ENCODE peak calls at places on chromosomes 16 and 17, in four cellular contexts. Q is fibroblast of lung, H is hepatocyte, I is neural progenitor cell. Z is an unnamed sample.
A peak's percentile ranks its signal among the peaks of the same experiment; 100 is the strongest.

GRCh38 chr17:2990396-2990795 is 73.0 kb downstream of the OR1D5 start:
- DNase-seq in Q (no peak), H (no peak), I (no peak), Z (no peak)

GRCh38 chr16:15857779-15858560 is 1.1 kb upstream of the MYH11 start:
- DNase-seq in Q (peak; percentile 42), H (peak; percentile 20), I (peak; percentile 73), Z (peak; percentile 9)

GRCh38 chr17:37358098-37358829 is 17.5 kb upstream of the C17orf78 start:
- DNase-seq in Q (peak; percentile 48), H (peak; percentile 80), I (peak; percentile 95), Z (peak; percentile 90)

GRCh38 chr17:42118545-42118944 is 2.6 kb downstream of the KAT2A start:
- DNase-seq in Q (peak; percentile 17), H (no peak), I (peak; percentile 44), Z (no peak)

GRCh38 chr16:87150359-87151280 is 166.6 kb downstream of the C16orf95 start:
- DNase-seq in Q (peak; percentile 17), H (no peak), I (no peak), Z (no peak)

GRCh38 chr16:74607310-74607966 is 524 bp upstream of the GLG1 start:
- DNase-seq in Q (no peak), H (no peak), I (no peak), Z (no peak)

GRCh38 chr17:78081551-78081950 is 47.0 kb downstream of the TMC6 start:
- DNase-seq in Q (no peak), H (no peak), I (no peak), Z (no peak)

GRCh38 chr16:84740596-84741071 is 40.8 kb downstream of the USP10 start:
- DNase-seq in Q (peak; percentile 31), H (no peak), I (no peak), Z (no peak)

GRCh38 chr17:42387663-42388380 is 420 bp downstream of the STAT3 start:
- DNase-seq in Q (peak; percentile 33), H (peak; percentile 39), I (peak; percentile 68), Z (no peak)

GRCh38 chr16:86661715-86662114 is 83.4 kb downstream of the FOXL1 start:
- DNase-seq in Q (no peak), H (no peak), I (no peak), Z (no peak)

GRCh38 chr16:89155184-89155679 is 16.3 kb upstream of the CDH15 start:
- DNase-seq in Q (peak; percentile 87), H (peak; percentile 67), I (no peak), Z (no peak)

GRCh38 chr17:69900829-69901228 is 174.2 kb upstream of the KCNJ16 start:
- DNase-seq in Q (no peak), H (no peak), I (no peak), Z (no peak)

GRCh38 chr16:20676268-20676828 is 21.1 kb downstream of the ACSM1 start:
- DNase-seq in Q (no peak), H (no peak), I (no peak), Z (no peak)
- H2AFZ ChIP-seq in Q (no peak overlapping the region), H (no peak overlapping the region), I (peak overlapping the region; percentile 36), Z (peak overlapping the region; percentile 76)

GRCh38 chr17:6575596-6575988 is 19.2 kb upstream of the PITPNM3 start:
- DNase-seq in Q (no peak), H (no peak), I (no peak), Z (no peak)
- H2AFZ ChIP-seq in Q (no peak overlapping the region), H (no peak overlapping the region), I (no peak overlapping the region), Z (peak overlapping the region; percentile 16)

DNA sequence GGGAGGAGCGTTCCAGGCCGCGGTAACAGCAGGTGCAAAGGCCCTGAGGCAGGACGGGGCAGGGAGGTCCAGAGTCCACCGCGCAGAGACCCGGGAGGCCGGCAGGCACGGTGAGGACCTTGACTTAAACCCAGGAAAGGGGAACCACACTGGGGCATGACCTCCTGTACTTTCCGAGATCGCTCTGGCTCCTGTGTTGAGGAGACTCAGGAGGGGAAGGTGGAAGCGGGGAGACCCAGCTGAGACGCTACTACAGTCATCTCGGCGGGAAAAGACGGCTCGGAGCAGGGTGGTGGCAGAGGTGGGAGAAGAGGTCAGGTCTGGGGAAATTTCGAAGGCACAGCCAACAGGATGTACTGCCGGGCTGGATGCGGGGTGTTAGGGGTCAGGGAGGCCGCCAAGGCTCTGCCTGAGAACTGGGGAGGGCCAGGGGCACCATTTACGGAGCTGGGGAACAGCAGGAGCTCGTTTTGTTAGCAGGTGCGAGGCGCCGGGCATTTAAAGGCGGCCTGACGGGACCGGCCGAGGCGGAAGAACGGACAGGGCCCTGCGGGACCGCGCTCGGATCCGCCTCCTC is 22.3 kb downstream of the NPTX1 start:
- DNase-seq in Q (peak; percentile 21), H (no peak), I (no peak), Z (no peak)
- H2AFZ ChIP-seq in Q (no peak overlapping the region), H (peak overlapping the region; percentile 65), I (no peak overlapping the region), Z (peak overlapping the region; percentile 97)

GRCh38 chr16:11673091-11674000 is 5.1 kb downstream of the SNN start:
- DNase-seq in Q (no peak), H (no peak), I (no peak), Z (no peak)

GRCh38 chr16:11675561-11676511 is 7.6 kb downstream of the SNN start:
- DNase-seq in Q (no peak), H (peak; percentile 85), I (no peak), Z (no peak)

GRCh38 chr16:11672206-11673090 is 4.2 kb downstream of the SNN start:
- DNase-seq in Q (no peak), H (no peak), I (no peak), Z (no peak)

GRCh38 chr16:11674818-11675560 is 6.7 kb downstream of the SNN start:
- DNase-seq in Q (peak; percentile 51), H (no peak), I (no peak), Z (no peak)

DNA sequence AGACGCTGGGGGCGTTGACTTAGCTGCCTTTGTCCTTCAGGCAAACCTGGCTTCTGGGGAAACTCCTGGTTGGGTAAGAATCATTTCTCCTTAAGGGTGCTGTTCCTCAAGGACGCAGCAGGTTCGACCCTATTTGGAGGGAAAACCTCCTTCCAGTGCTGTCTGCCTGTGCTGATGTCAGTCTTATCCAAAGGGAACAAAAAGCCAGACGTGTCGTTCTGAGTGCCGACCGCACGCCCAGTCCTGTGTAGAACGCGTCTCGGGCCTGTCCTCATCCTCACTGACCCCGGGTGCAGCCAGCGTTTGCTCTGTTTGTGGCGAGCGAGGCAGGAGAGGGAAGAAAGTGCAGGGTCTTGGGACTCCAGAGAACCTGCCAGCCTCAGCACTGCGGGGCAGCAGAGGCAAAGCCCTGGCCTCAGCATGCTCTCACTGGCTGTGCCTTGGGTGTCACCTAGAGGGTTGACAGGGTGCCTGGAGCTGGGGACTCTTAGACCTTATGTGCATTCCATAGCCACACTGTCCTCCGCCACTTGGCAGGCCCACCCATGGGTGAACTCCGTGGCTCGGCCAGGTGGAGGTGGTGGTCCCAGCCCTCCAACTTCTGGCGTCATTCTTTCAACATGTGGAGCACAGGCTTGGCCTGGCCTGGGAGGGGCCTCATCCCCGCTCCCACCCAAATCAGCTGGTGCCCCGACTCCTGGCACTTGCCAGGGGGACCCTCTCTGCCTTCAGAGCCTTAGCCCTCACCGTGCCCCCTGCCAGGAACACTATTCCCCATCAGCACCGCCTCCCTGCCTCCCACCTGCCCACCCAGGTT is 6.0 kb downstream of the SNN start:
- DNase-seq in Q (no peak), H (no peak), I (no peak), Z (no peak)
- H2AFZ ChIP-seq in Q (no peak overlapping the region), H (no peak overlapping the region), I (no peak overlapping the region), Z (no peak overlapping the region)

GRCh38 chr16:58105619-58106018 is 23.6 kb downstream of the CFAP20 start:
- DNase-seq in Q (no peak), H (peak; percentile 42), I (no peak), Z (no peak)
- H2AFZ ChIP-seq in Q (no peak overlapping the region), H (no peak overlapping the region), I (peak overlapping the region; percentile 29), Z (peak overlapping the region; percentile 66)